ENCODE peak calls at places on chromosomes 3 and 15, in four cellular contexts. N is SK-N-SH, D is astrocyte, B is mesenchymal stem cell. F is an unnamed sample. For H3K4me1, the result is how much of the 10 kb centered on the place peaks cover.

GRCh38 chr3:158470944-158471638 is 99.9 kb upstream of the MLF1 start:
- DNase-seq in D (peak), B (peak), N (no peak), F (no peak)

GRCh38 chr3:163936557-163936956 is 1141.7 kb downstream of the SI start:
- DNase-seq in D (no peak), N (peak), B (peak), F (no peak)

GRCh38 chr3:41715376-41715775 is 246.5 kb downstream of the ULK4 start:
- DNase-seq in B (no peak), N (no peak), D (peak), F (no peak)

GRCh38 chr3:142857056-142857455 is 31.8 kb downstream of the PCOLCE2 start:
- DNase-seq in N (peak), D (no peak), B (peak), F (peak)

GRCh38 chr15:49832421-49832980 is 211.7 kb downstream of the DTWD1 start:
- DNase-seq in D (no peak), N (peak), B (peak), F (no peak)

GRCh38 chr3:24316887-24317383 is 177.7 kb downstream of the THRB start:
- DNase-seq in N (no peak), D (no peak), B (peak), F (peak)

GRCh38 chr15:42159381-42160015 is 3.1 kb upstream of the PLA2G4F start:
- DNase-seq in D (no peak), B (no peak), N (no peak), F (no peak)

GRCh38 chr3:38002940-38003339 is 12.4 kb downstream of the VILL start:
- DNase-seq in D (no peak), B (no peak), N (no peak), F (no peak)

GRCh38 chr3:46200211-46200610 is 7.9 kb downstream of the CCR1 start:
- DNase-seq in B (no peak), N (no peak), D (no peak), F (no peak)

GRCh38 chr15:64720188-64720587 is 55.2 kb downstream of the RBPMS2 start:
- DNase-seq in B (no peak), N (no peak), D (no peak), F (no peak)

GRCh38 chr15:71451080-71451479 is 335.8 kb downstream of the THSD4 start:
- DNase-seq in D (no peak), B (no peak), N (no peak), F (no peak)

GRCh38 chr3:69181592-69182211 is 59.3 kb upstream of the LMOD3 start:
- DNase-seq in N (no peak), B (peak), D (peak), F (peak)

GRCh38 chr3:9501226-9501625 is 52.4 kb downstream of the LHFPL4 start:
- DNase-seq in D (peak), B (peak), N (no peak), F (no peak)

GRCh38 chr15:35439291-35439690 is 106.7 kb downstream of the DPH6 start:
- DNase-seq in B (peak), D (peak), N (no peak), F (no peak)

GRCh38 chr15:73265536-73266153 is 103.1 kb downstream of the HCN4 start:
- DNase-seq in N (peak), D (peak), B (peak), F (peak)

GRCh38 chr15:75578206-75578947 is 738 bp downstream of the PTPN9 start:
- DNase-seq in D (no peak), B (no peak), N (peak), F (peak)

GRCh38 chr3:129699635-129700034 is 93.2 kb upstream of the PLXND1 start:
- DNase-seq in N (no peak), D (no peak), B (no peak), F (no peak)

GRCh38 chr3:106281231-106281630 is 412.4 kb upstream of the CBLB start:
- DNase-seq in N (no peak), B (no peak), D (peak), F (no peak)

GRCh38 chr3:185992801-185993467 is 55.1 kb upstream of the TRA2B start:
- DNase-seq in B (no peak), D (peak), N (no peak), F (no peak)

GRCh38 chr15:66387176-66388056 is 704 bp downstream of the MAP2K1 start:
- DNase-seq in N (peak), B (peak), D (peak), F (peak)

GRCh38 chr3:57068437-57069089 is 8.1 kb downstream of the SPATA12 start:
- DNase-seq in B (peak), N (no peak), D (peak), F (peak)

GRCh38 chr3:95227092-95227491 is 1164.2 kb downstream of the NSUN3 start:
- DNase-seq in B (no peak), N (no peak), D (no peak), F (no peak)

GRCh38 chr3:115857518-115858136 is 234.3 kb downstream of the GAP43 start:
- DNase-seq in D (peak), B (peak), N (no peak), F (no peak)

GRCh38 chr15:95262866-95263564 is 1031.7 kb downstream of the MCTP2 start:
- DNase-seq in B (no peak), D (peak), N (no peak), F (no peak)

GRCh38 chr3:115146418-115147328 is at the start of gene ZBTB20:
- DNase-seq in B (peak), N (peak), D (peak), F (peak)

GRCh38 chr3:154304116-154304786 is 20.0 kb downstream of the DHX36 start:
- DNase-seq in B (no peak), N (no peak), D (peak), F (peak)

GRCh38 chr3:46924921-46925584 is 47.5 kb downstream of the PTH1R start:
- DNase-seq in B (no peak), N (no peak), D (no peak), F (no peak)

GRCh38 chr3:161171639-161172552 is 49.2 kb upstream of the NMD3 start:
- DNase-seq in B (peak), D (no peak), N (no peak), F (peak)
- H3K4me2 ChIP-seq in B (no peak), D (no peak), N (no peak), F (no peak)

GRCh38 chr3:62874398-62875102 is 666 bp downstream of the CADPS start:
- DNase-seq in D (no peak), N (peak), B (no peak), F (no peak)
- H3K27ac ChIP-seq in D (no peak), N (peak), B (no peak), F (no peak)

DNA sequence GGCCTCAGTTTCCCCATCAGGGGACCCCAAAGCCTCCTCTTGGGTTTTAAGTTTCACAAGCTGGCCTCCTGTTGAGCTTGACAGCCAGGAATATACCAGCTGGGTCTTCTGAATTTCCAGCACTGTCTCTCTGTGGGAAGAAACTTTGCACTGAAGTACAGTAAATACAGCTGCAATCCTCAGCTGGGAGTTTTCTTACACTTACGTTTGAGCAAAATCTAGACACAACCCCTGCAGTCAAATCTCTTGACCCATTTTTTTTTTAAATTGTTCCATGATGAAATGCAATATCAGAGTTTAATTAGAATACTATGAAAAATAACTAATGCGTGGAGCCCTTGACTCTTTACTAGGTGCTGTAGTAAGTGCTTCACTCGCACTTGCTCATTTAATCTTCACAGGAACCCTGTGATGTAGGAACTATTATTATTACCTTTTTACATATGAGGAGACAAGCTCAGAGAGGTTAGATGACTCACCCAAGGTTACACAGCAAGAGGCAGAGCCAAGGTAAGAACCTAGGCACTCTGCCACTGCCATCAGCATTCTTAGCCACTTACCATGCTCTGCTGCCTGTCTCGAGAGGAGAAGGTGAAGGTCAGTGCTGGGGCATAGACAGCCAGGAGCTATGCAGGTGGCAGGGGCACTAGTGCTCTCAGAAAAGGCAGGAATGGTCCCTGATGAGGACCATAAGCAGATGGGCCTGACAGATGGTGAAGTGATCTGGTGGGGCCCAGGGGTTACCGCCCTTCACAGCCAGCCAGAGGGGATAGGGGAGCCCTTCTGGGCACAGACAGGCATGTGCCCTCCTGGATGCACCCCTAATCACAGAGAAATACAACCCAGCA is 26.6 kb downstream of the ABTB1 start:
- DNase-seq in N (no peak), B (no peak), D (peak), F (no peak)
- H3K4me1 ChIP-seq in N (under half), B (under half), D (under half), F (under half)

GRCh38 chr3:65354880-65355279 is 667.1 kb upstream of the ADAMTS9 start:
- DNase-seq in D (no peak), B (no peak), N (no peak), F (no peak)
- H3K4me2 ChIP-seq in D (no peak), B (no peak), N (no peak), F (no peak)

GRCh38 chr15:59350421-59350732 is 22.3 kb downstream of the MYO1E start:
- DNase-seq in D (no peak), B (no peak), N (no peak), F (no peak)

GRCh38 chr15:59355730-59356129 is 16.9 kb downstream of the MYO1E start:
- DNase-seq in D (no peak), N (no peak), B (no peak), F (no peak)

GRCh38 chr15:59352683-59353082 is 20.0 kb downstream of the MYO1E start:
- DNase-seq in B (no peak), N (no peak), D (no peak), F (no peak)

GRCh38 chr15:59352189-59352588 is 20.5 kb downstream of the MYO1E start:
- DNase-seq in D (no peak), B (no peak), N (no peak), F (no peak)

DNA sequence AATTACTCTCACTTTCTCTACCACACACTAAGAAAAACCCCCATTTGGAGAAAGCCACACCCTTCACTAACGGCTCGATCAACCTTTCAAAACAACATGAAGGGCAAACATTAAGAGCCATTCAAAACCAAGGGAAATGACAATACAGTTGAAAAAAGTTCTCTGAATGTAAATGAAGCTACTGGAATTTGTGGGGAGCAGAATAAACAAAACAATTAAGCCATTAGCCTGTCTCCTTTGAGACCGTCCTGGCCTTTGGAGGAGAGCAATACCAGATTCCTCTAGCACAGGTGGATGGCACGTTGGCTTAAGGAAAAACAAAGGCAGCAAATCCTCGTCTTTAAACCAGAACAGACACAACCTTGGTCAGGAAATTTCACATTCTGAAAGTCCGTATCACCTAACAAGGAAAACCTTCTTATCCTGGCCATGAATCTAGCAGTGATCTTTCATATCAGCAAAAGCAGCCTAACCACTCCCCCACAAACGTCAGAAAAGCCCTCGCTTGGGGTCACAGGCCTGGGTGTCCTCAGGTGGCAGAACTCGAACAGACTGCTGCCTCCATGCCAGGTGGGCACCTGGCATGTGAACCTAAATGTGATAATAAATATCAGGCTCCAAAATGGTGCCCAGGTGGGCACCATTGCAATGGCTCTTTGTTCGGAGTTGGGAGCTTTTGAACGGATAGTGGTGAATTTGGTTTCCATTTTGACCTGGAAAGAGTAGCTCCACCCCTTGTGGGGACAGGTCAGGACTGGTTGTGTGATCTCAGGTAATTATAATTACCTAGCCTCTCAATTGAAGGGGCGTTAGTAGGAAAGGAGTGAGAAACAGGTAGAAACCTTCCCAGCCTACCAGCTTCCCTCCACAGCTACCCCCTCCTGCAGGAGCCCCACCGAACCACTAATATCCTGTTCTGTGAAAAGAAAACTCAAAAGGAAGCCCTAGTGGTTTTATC is 18.4 kb downstream of the MYO1E start:
- DNase-seq in B (no peak), N (no peak), D (no peak), F (no peak)
- H3K27ac ChIP-seq in B (no peak), N (no peak), D (no peak), F (no peak)

DNA sequence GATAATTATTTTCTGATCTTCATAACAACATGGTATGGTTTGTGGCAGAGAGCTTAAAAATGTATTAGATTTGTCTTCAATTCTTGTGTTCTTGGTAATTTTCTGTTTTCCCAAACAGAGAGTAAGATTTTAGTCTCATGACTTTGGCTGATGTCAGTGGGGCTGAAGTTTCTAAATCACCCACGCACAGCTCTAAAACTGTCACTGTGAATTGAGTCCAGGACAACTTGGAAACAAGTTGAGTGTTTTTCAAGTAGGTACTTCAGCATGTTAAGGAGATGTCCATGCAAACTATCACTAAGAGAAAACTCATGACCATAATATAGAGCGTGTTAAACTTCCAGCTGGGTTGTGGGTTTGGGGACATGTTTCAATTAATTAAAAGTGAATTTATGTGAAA is 90.0 kb downstream of the KLHL25 start:
- DNase-seq in D (no peak), B (peak), N (no peak), F (no peak)
- H3K4me1 ChIP-seq in D (under half), B (under half), N (under half), F (under half)

F was measured in mammary epithelial cell.